ENCODE peak calls at places on chromosomes 5 and 9, in four cellular contexts. N, B, Q and F are unnamed samples.

GRCh38 chr9:86043999-86044398 is 55.4 kb downstream of the GOLM1 start:
- DNase-seq in Q (no peak), N (no peak), B (no peak), F (no peak)

GRCh38 chr5:175146733-175147132 is 297.2 kb downstream of the DRD1 start:
- DNase-seq in Q (no peak), N (no peak), B (no peak), F (no peak)

GRCh38 chr9:77883846-77884771 is 147.5 kb downstream of the GNAQ start:
- DNase-seq in B (no peak), Q (peak), N (no peak), F (no peak)

GRCh38 chr9:121751686-121752445 is 100.4 kb downstream of the DAB2IP start:
- DNase-seq in Q (no peak), N (no peak), B (no peak), F (no peak)

GRCh38 chr5:35470866-35471265 is 146.8 kb upstream of the SPEF2 start:
- DNase-seq in N (no peak), B (no peak), Q (peak), F (no peak)

GRCh38 chr9:91948061-91948422 is 2.0 kb downstream of the ROR2 start:
- DNase-seq in B (peak), N (no peak), Q (peak), F (no peak)

GRCh38 chr9:127168756-127169506 is 46.5 kb upstream of the ANGPTL2 start:
- DNase-seq in B (no peak), Q (no peak), N (no peak), F (no peak)

GRCh38 chr5:619444-619843 is 7.3 kb downstream of the CEP72 start:
- DNase-seq in Q (no peak), N (no peak), B (no peak), F (no peak)

GRCh38 chr5:131139321-131139720 is 25.7 kb downstream of the HINT1 start:
- DNase-seq in N (no peak), Q (no peak), B (no peak), F (no peak)

GRCh38 chr9:98555851-98556465 is 152.8 kb downstream of the GABBR2 start:
- DNase-seq in N (no peak), B (no peak), Q (no peak), F (no peak)
- TF ChIP-seq CTCF in N (no peak), B (no peak), Q (no peak), F (no peak)

DNA sequence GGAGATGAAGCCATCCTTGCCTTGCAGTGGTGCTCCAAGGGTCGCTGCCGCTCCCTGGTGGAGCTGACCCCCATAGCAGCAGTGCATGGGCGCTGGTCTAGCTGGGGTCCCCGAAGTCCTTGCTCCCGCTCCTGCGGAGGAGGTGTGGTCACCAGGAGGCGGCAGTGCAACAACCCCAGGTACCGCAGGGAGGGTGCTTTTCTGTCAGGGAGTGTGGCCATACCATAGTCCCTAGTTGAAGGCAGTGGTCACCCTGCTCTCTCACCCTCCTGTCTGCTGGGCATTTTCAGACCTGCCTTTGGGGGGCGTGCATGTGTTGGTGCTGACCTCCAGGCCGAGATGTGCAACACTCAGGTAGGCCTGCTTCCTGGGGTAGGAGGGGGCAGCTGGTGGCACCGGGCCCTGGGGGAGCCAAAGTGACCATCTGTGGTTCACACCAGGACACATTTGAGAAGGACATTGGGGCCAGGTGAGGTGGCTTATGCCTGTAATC is 11.2 kb downstream of the ADAMTS13 start:
- DNase-seq in Q (no peak), N (no peak), B (no peak), F (no peak)
- TF ChIP-seq CTCF in Q (no peak), N (no peak), B (no peak), F (no peak)

DNA sequence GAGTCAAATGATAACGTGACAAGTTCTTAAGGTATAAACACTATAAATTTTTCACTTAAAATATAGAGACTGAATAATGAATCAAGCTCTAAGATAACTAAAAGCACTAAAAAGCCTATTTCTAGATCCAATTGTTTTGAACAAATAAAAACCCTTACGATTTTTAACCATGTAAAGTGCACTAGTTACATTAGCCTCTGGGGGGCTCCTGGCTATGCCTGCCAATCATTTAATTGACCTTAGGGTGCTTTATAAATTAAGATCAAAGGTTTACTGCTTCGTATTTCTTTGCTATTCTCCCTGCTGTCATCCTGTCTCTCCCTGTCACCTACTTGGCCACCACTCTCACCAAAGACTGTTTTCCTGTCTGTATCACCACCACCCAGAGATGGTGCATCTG is 133.4 kb downstream of the ESM1 start:
- DNase-seq in B (no peak), Q (no peak), N (no peak), F (no peak)
- TF ChIP-seq CTCF in B (peak), Q (no peak), N (no peak), F (no peak)

GRCh38 chr9:137433916-137434431 is 7.2 kb downstream of the ENTPD8 start:
- DNase-seq in Q (no peak), B (no peak), N (no peak), F (no peak)

GRCh38 chr9:137435980-137436760 is 5.0 kb downstream of the ENTPD8 start:
- DNase-seq in Q (peak), N (no peak), B (peak), F (no peak)

GRCh38 chr9:137436761-137437600 is 4.2 kb downstream of the ENTPD8 start:
- DNase-seq in N (no peak), B (peak), Q (no peak), F (no peak)

GRCh38 chr9:137434498-137435380 is 6.4 kb downstream of the ENTPD8 start:
- DNase-seq in Q (no peak), B (no peak), N (no peak), F (no peak)

GRCh38 chr9:137435381-137435891 is 5.7 kb downstream of the ENTPD8 start:
- DNase-seq in N (no peak), B (no peak), Q (no peak), F (no peak)
- TF ChIP-seq CTCF in N (no peak), B (no peak), Q (no peak), F (no peak)

DNA sequence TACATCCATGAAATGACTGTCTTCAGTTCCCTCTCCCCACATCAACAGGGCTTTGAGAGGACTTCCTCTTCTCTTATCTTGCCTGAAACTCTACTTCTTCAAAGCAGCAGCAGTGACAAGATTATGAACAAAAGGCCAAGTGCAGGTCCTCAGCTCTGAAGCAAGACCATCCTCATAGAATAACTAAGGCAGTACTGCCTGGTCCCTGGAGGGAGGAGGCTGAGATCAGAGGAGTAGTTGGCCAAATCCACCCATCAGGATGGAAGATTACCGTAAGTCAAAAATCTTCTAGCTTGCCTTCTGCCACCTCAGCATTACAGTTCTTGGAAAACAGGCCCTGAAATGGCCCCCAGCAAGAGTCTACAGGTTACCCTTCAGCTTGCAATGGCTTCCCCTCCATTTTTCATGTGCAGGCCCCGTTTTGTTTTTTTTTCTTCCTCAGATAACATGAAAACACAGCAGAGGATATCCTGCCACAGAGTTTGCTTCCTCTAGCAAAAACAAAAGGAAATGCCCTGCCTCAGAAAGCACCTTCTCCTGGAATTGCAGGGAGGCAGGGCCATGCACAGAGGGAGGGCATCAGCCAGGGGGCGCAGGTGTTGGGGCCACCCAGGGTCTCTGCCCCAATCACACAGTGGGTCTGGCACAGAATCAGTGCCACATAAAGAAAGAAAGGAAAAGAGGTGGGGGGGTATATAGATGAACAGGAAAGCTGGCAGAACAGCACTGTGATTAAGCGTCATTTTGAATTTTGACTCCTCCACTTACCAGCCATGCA is 40.0 kb downstream of the KLHL3 start:
- DNase-seq in B (peak), Q (no peak), N (peak), F (no peak)
- TF ChIP-seq CTCF in B (no peak), Q (no peak), N (peak), F (no peak)